ENCODE peak calls at places on chromosomes 3 and 15, in five cellular contexts. J is lower lobe of right lung, H is HFFc6, F is activated B cell treated with CpG ODN at 0.5 μM for 24 hours, X is astrocyte of the spinal cord. T is an unnamed sample.

GRCh38 chr15:35624881-35625280 is 78.9 kb upstream of the DPH6 start:
- DNase-seq in X (peak; percentile 54), H (peak; percentile 55), F (no peak), J (peak; percentile 52), T (no peak)

GRCh38 chr3:135771760-135772159 is 193.8 kb upstream of the PPP2R3A start:
- DNase-seq in J (no peak), F (no peak), H (no peak), X (no peak), T (no peak)

GRCh38 chr3:195007794-195008193 is 263.2 kb downstream of the XXYLT1 start:
- DNase-seq in F (no peak), X (no peak), J (no peak), H (no peak), T (no peak)

GRCh38 chr3:100536093-100536492 is 43.7 kb downstream of the TMEM45A start:
- DNase-seq in X (no peak), H (no peak), J (no peak), F (no peak), T (no peak)

GRCh38 chr3:116040152-116040551 is 405.1 kb downstream of the LSAMP start:
- DNase-seq in J (no peak), X (no peak), H (no peak), F (no peak), T (no peak)

GRCh38 chr3:196740476-196741400 is 1.1 kb downstream of the PAK2 start:
- DNase-seq in H (peak; percentile 65), X (peak; percentile 76), J (no peak), F (no peak), T (no peak)

GRCh38 chr15:60184579-60184978 is 180.5 kb downstream of the FOXB1 start:
- DNase-seq in X (peak; percentile 43), F (no peak), J (no peak), H (no peak), T (no peak)

GRCh38 chr3:126573492-126574117 is 14.9 kb upstream of the C3orf22 start:
- DNase-seq in F (no peak), H (no peak), J (peak; percentile 62), X (no peak), T (no peak)

GRCh38 chr3:152267831-152268500 is 763 bp upstream of the MBNL1 start:
- DNase-seq in F (no peak), H (no peak), J (no peak), X (no peak), T (no peak)

GRCh38 chr3:13556937-13557336 is 8.0 kb downstream of the FBLN2 start:
- DNase-seq in J (no peak), F (no peak), H (no peak), X (no peak), T (no peak)

GRCh38 chr3:61589856-61590255 is 28.5 kb downstream of the PTPRG start:
- DNase-seq in H (peak; percentile 70), J (no peak), F (no peak), X (peak; percentile 55), T (no peak)

GRCh38 chr15:25766421-25766820 is 96.7 kb downstream of the ATP10A start:
- DNase-seq in J (no peak), X (no peak), F (no peak), H (no peak), T (no peak)

GRCh38 chr15:31328999-31329639 is 2.5 kb downstream of the KLF13 start:
- DNase-seq in J (peak; percentile 72), H (no peak), X (no peak), F (no peak), T (no peak)

GRCh38 chr3:137946341-137946973 is 63.5 kb upstream of the CLDN18 start:
- DNase-seq in X (peak; percentile 64), J (peak; percentile 72), F (no peak), H (peak; percentile 66), T (no peak)

GRCh38 chr3:188316021-188316722 is 162.2 kb downstream of the LPP start:
- DNase-seq in J (no peak), X (no peak), H (no peak), F (no peak), T (no peak)

GRCh38 chr3:177835008-177835407 is 637.7 kb upstream of the TBL1XR1 start:
- DNase-seq in F (no peak), H (peak; percentile 82), J (no peak), X (peak; percentile 98), T (no peak)

GRCh38 chr3:48594431-48595049 is 589 bp downstream of the COL7A1 start:
- DNase-seq in H (peak; percentile 59), X (no peak), J (no peak), F (no peak), T (no peak)

GRCh38 chr3:143170676-143171075 is 51.1 kb downstream of the CHST2 start:
- DNase-seq in H (peak; percentile 9), X (peak; percentile 52), F (no peak), J (no peak), T (no peak)

GRCh38 chr15:100725121-100726069 is 123.0 kb downstream of the ASB7 start:
- DNase-seq in X (peak; percentile 73), F (no peak), J (no peak), H (peak; percentile 48), T (peak; percentile 54)

GRCh38 chr3:157526036-157526435 is 22.8 kb upstream of the VEPH1 start:
- DNase-seq in J (no peak), F (no peak), X (no peak), H (no peak), T (no peak)

GRCh38 chr15:100559330-100559729 is 30.6 kb upstream of the CERS3 start:
- DNase-seq in H (peak; percentile 33), F (no peak), X (peak; percentile 5), J (no peak), T (no peak)

GRCh38 chr3:24496529-24497482 is 2.2 kb upstream of the THRB start:
- DNase-seq in F (peak; percentile 20), X (peak; percentile 89), J (peak; percentile 73), H (peak; percentile 2), T (no peak)

GRCh38 chr15:40291088-40291574 is 8.3 kb upstream of the ANKRD63 start:
- DNase-seq in X (peak; percentile 39), H (peak; percentile 19), J (no peak), F (no peak), T (peak; percentile 78)

GRCh38 chr3:114435733-114436132 is 141.9 kb downstream of the TIGIT start:
- DNase-seq in X (peak; percentile 63), J (no peak), H (no peak), F (no peak), T (no peak)

GRCh38 chr3:4401441-4401840 is 65.6 kb downstream of the SUMF1 start:
- DNase-seq in X (peak; percentile 8), F (no peak), J (no peak), H (no peak), T (no peak)

GRCh38 chr3:197501496-197501878 is 54.3 kb downstream of the BDH1 start:
- DNase-seq in F (no peak), H (no peak), J (no peak), X (peak; percentile 38), T (no peak)

DNA sequence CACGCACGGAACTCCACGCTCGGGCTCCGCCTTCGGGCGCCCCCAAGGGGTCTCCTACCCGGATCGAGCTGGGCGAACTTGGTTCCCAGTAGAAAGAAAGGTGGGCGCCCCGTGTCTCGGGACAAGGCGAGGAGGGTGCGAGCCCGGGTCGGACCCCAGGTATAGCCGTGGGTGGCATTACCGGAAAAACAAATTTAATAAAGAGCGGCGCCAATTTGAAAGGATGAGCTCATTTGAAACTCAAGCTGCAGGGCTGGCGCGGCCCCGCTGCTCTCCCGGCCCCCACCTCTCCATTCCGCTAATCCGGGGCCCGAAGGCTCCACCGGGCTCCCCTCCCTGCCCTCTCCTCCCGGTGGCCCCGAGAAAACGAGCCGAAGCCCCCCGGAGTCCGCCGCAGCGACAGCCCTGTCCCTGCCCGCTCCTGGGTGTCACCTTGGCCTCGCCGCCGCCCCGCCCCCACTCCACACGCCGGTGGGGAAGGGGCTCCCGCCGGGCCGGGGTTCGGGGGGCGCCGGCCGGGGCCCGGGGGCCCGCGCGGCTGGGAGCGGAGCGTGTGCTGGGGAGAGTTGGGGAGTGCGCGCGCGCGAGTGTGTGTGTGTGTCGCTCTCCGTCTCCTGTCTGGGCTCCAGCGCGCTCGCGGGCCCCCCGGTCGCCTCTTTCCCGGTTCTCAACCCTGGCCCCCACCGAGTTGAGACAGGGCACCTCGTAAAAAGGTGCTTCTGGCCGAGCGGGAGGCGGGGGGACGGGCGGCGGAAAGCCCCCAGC is 1.4 kb downstream of the IGF2BP2 start:
- DNase-seq in H (no peak), F (peak; percentile 29), X (no peak), J (peak; percentile 69), T (peak; percentile 72)
- TF ChIP-seq CTCF in H (peak; percentile 35), F (no peak), X (no peak), J (no peak), T (no peak)

GRCh38 chr3:53130179-53131135 is at the start of gene RFT1:
- DNase-seq in F (peak; percentile 95), H (peak; percentile 92), J (peak; percentile 99), X (peak; percentile 96), T (peak; percentile 94)
- TF ChIP-seq CTCF in F (no peak), H (peak; percentile 44), J (no peak), X (peak; percentile 6), T (peak; percentile 39)

DNA sequence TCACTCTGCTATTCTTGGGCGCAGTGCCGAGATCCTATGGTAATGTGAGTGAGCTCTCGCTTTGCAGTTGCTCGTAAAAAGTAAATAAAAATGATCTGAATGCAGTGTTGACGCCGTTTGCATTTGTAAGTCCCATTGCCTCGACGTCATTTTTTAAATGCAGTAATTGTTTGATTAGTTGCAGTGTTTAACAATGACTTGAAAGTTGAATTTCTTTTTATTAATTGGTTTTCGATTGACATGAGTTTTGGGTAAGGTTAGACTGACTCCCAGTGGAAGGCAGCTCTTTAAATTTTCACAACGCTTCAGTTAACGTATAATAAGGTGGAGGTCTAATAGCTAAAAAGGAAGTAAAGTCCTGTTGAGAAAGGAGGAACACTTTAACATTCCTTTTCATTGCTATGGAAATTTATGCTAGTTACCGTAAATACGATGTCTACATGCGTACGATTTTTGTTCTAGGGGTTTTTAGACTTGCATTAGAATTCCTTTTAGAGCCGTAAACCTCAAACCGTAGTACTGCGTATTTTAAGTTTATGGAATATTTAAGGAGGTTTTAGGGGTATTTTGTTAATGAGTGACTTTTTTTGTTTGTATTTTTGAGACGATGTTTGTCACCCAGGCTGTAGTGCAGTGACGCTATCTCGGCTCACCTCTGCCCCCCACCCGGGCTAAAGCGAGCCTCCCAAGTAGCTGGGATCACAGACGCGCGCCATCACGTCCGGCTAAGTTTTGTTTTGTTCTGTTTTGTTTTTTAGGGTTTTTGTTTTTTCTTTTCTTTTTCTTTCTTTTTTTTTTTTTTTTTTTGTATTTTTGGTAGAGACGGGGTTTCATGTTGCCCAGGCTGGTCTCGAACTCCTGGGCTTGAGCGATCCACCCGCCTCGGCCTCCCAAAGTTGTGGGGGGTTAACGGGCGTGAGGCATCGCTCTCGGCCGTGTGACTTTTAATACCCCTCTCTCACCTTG is 1.4 kb downstream of the MORF4L1 start:
- DNase-seq in J (no peak), F (no peak), H (no peak), X (no peak), T (no peak)
- TF ChIP-seq CTCF in J (no peak), F (no peak), H (peak; percentile 8), X (no peak), T (no peak)

DNA sequence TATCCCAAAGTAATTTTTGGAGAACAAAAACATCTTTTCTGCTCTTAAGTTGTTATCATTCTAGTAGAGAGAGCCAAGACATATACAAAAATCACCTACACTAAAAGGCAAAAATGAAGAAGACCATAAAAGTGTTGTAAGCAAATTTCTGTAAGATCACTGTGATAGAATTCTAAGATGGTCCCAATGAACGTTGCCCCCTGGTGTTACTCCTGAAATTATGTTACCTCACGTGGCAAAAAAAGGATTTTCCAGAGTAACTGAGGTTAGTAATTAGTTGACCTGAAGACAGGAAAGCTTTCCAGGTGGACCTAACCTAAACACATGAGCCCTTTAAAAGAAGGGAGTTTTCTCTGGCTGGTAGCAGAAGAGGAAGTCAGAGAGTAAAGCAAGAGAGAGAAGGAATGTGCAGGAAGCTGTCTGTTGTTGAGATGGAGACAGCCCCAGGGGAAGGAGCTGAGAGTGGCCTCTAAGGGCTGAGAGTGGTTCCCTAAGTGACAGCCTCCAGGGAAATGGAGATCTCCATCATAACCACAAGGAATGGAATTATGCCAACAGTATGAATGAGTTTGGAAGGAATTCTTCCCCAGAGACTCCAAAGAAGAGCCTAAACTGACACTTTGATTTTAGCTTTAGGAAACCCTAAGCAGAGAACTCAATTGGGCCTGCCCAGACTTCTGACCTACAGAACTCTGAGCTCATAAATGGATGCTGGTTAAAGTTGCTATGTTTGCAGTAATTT is 205.9 kb downstream of the CD47 start:
- DNase-seq in X (peak; percentile 46), F (no peak), H (peak; percentile 73), J (no peak), T (no peak)
- TF ChIP-seq CTCF in X (no peak), F (no peak), H (no peak), J (no peak), T (peak; percentile 48)